ENCODE peak calls at places on chromosome 4, in nine cellular contexts. D is substantia nigra; E is fibroblast of lung; T is heart left ventricle; I is HCT116; C is aorta; S is suprapubic skin; Q is CD8-positive, alpha-beta memory T cell; V is tibial nerve. G is an unnamed sample.

GRCh38 chr4:85125688-85126087 is 159.2 kb upstream of the WDFY3 start:
- DNase-seq in Q (no peak), T (no peak), E (no peak), C (no peak), V (no peak), S (no peak), I (no peak), D (no peak), G (no peak)

GRCh38 chr4:177313263-177313662 is 3.6 kb downstream of the NEIL3 start:
- DNase-seq in D (no peak), S (no peak), E (peak; percentile 53), T (no peak), C (no peak), Q (no peak), I (no peak), V (no peak), G (no peak)

GRCh38 chr4:168717852-168718251 is 221.0 kb downstream of the PALLD start:
- DNase-seq in E (peak; percentile 58), S (no peak), V (peak; percentile 24), I (no peak), D (no peak), C (no peak), T (peak; percentile 65), Q (no peak), G (no peak)

GRCh38 chr4:54940996-54941395 is 184.4 kb downstream of the KDR start:
- DNase-seq in T (no peak), S (no peak), Q (no peak), D (no peak), I (no peak), E (no peak), V (no peak), C (no peak), G (no peak)

GRCh38 chr4:122826596-122827257 is at the start of gene FGF2:
- DNase-seq in D (peak; percentile 79), V (peak; percentile 54), E (peak; percentile 78), Q (peak; percentile 3), T (peak; percentile 72), I (no peak), S (peak; percentile 85), C (peak; percentile 83), G (peak; percentile 39)

GRCh38 chr4:76458829-76459228 is 23.8 kb downstream of the SHROOM3 start:
- DNase-seq in I (no peak), D (no peak), Q (no peak), V (no peak), E (no peak), T (no peak), S (no peak), C (no peak), G (no peak)

GRCh38 chr4:121514443-121514842 is 133.6 kb upstream of the QRFPR start:
- DNase-seq in V (no peak), C (no peak), I (no peak), S (no peak), T (no peak), Q (no peak), D (no peak), E (no peak), G (no peak)

GRCh38 chr4:107408968-107409367 is 311.1 kb downstream of the PAPSS1 start:
- DNase-seq in I (no peak), S (no peak), D (no peak), Q (no peak), C (no peak), V (no peak), E (no peak), T (no peak), G (no peak)

GRCh38 chr4:147865926-147866325 is 134.0 kb downstream of the ARHGAP10 start:
- DNase-seq in I (no peak), Q (no peak), E (peak; percentile 34), V (no peak), T (no peak), D (no peak), C (no peak), S (no peak), G (no peak)

GRCh38 chr4:140099993-140100392 is 54.0 kb downstream of the MAML3 start:
- DNase-seq in I (no peak), C (peak; percentile 68), Q (no peak), E (no peak), V (peak; percentile 40), T (peak; percentile 53), S (peak; percentile 79), D (peak; percentile 43), G (no peak)

GRCh38 chr4:79255793-79256192 is 70.1 kb downstream of the NAA11 start:
- DNase-seq in I (no peak), C (no peak), E (no peak), T (no peak), S (no peak), V (no peak), D (no peak), Q (no peak), G (no peak)

GRCh38 chr4:70531981-70532380 is 13.6 kb downstream of the AMTN start:
- DNase-seq in E (no peak), I (peak; percentile 12), V (no peak), S (no peak), T (no peak), Q (no peak), C (no peak), D (no peak), G (no peak)

GRCh38 chr4:87982446-87982845 is 6.9 kb downstream of the SPP1 start:
- DNase-seq in D (no peak), V (no peak), C (no peak), Q (no peak), T (no peak), E (no peak), I (no peak), S (no peak), G (no peak)

GRCh38 chr4:163332526-163333405 is at the start of gene NPY1R:
- DNase-seq in C (peak; percentile 80), E (peak; percentile 79), V (peak; percentile 73), T (peak; percentile 70), S (no peak), I (peak; percentile 34), Q (no peak), D (peak; percentile 61), G (peak; percentile 87)

GRCh38 chr4:148787831-148788477 is 345.7 kb upstream of the NR3C2 start:
- DNase-seq in Q (no peak), S (no peak), C (no peak), E (peak; percentile 43), D (no peak), V (no peak), I (no peak), T (no peak), G (no peak)

GRCh38 chr4:4792516-4792915 is 66.9 kb upstream of the MSX1 start:
- DNase-seq in E (no peak), Q (no peak), D (no peak), I (no peak), C (no peak), V (no peak), S (peak; percentile 13), T (no peak), G (no peak)

DNA sequence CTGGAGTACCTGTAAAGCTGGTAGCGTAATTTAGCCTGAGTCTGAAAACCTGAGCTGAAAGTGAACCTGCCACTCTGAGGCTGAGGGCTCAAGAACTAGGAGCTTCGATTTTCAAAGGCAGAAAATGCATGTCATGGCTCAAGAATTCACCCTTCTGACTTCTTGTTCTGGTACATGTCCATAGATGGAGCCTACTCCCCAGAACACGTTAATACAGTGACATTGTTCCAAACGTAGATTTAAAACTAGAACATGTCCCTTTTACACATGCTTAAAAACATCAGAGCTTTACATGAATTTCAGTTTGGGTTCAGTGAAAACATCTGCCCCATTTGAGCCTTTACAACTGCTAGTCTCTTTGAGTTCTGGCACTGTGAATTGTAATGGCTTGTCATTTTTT is 115.5 kb upstream of the WDR1 start:
- DNase-seq in E (no peak), V (no peak), C (no peak), S (no peak), D (no peak), Q (no peak), I (no peak), T (no peak), G (no peak)
- H3K27ac ChIP-seq in E (no peak overlapping the region), V (no peak overlapping the region), C (no peak overlapping the region), S (no peak overlapping the region), D (no peak overlapping the region), Q (no peak overlapping the region), I (no peak overlapping the region), T (no peak overlapping the region), G (no peak overlapping the region)

DNA sequence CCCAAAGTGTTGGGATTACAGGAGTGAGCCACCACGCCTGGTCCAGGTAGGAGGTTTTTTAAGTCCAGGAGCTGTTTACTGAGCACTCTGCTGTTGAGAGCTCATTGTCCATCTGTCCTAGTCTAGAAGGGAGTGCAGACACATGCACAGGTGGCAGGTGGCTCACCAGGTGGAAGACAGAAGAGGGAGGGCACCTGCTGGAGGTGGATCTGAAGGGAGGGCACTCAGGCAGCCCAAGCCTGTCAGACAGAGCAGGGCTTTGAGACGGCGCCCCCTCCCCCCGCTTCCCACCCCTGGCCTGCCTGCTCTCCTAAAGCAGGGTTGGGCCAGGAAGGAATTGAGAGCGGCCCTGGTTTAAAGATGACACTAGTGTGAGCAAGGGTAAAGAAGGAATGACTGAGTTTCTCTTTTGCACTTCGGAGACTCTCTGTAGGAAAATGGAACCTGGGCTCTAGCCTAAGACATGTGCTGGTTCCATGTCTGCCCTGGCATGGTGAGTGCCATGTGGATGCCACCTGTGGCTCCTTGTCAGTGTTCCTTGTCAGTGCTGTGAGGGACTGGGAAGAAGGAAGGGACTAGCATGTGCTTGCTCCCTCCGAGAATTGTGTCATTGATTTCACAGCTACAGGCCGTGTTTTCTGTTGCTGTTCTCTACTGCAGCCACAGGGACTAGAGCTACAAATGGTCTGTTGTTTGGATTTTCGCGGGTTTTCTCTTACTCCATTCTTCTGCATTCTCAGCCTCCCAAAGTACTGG is 108.6 kb downstream of the TNIP2 start:
- DNase-seq in I (no peak), T (no peak), D (no peak), C (no peak), Q (no peak), E (no peak), S (no peak), V (no peak), G (no peak)
- H3K27ac ChIP-seq in I (no peak overlapping the region), T (no peak overlapping the region), D (no peak overlapping the region), C (no peak overlapping the region), Q (no peak overlapping the region), E (no peak overlapping the region), S (no peak overlapping the region), V (no peak overlapping the region), G (no peak overlapping the region)

DNA sequence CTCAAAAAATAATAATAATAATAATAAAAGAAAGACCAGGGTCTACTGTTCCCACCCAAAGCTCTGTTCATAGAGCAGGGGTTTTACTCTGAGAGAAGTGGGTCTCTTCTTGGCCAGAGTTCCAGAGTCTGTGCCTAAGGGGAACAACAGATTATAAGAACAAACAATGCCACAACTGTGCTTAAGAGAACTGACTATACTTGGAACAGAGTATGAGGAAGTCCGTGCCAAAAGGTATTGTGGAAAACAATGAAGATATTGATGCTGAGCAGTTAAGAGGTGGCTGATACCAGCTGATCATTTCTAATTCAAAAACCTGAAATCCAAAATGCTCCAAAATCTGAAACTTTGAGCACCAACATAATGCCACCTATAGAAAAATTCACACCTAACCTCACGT is 229.6 kb downstream of the FBXO8 start:
- DNase-seq in S (no peak), E (no peak), V (no peak), D (no peak), I (no peak), C (no peak), Q (no peak), T (no peak), G (no peak)
- H3K27ac ChIP-seq in S (no peak overlapping the region), E (no peak overlapping the region), V (no peak overlapping the region), D (no peak overlapping the region), I (no peak overlapping the region), C (no peak overlapping the region), Q (no peak overlapping the region), T (no peak overlapping the region), G (no peak overlapping the region)

DNA sequence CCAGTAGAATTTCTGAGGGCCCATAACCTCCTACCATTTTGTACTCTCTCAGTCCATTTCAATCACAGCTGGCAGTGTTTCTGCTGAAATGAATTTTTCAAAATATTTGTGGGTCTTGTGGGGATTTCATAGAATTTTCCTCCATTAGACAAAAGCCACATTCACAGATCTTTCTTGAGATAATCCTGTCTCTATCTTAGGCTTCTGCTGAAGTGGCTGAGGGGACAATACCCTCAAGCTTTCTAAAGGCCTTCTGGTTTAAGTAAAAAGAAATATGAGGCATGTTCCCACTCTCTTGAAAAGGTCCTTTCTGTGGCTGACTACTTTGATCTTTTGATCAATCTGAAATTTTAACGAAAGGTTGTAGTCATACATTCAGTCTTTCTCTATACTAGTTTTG is 1930.0 kb upstream of the AGA start:
- DNase-seq in V (no peak), Q (no peak), S (no peak), T (no peak), I (no peak), E (no peak), D (no peak), C (no peak), G (no peak)
- H3K27ac ChIP-seq in V (no peak overlapping the region), Q (no peak overlapping the region), S (no peak overlapping the region), T (no peak overlapping the region), I (no peak overlapping the region), E (no peak overlapping the region), D (no peak overlapping the region), C (no peak overlapping the region), G (no peak overlapping the region)

G was measured in caudate nucleus.